ENCODE peak calls at places on chromosomes 16 and 17, in ten cellular contexts. G is DND-41; F is CD4-positive, alpha-beta T cell; S is heart left ventricle; X is CD8-positive, alpha-beta memory T cell; V is pancreas; T is fibroblast of lung; C is esophagus squamous epithelium; J is mesendoderm; D is brain microvascular endothelial cell. N is an unnamed sample.

GRCh38 chr17:8887834-8888703 is 20.6 kb upstream of the PIK3R6 start:
- DNase-seq in C (no peak), J (peak), S (peak), T (peak), G (no peak), D (peak), F (no peak), V (no peak), X (no peak), N (no peak)

GRCh38 chr17:81513669-81514484 is 1.3 kb upstream of the ACTG1 start:
- DNase-seq in J (peak), C (no peak), D (peak), F (no peak), S (peak), G (peak), V (peak), T (peak), X (no peak), N (no peak)

GRCh38 chr16:3431779-3432219 is 11.5 kb downstream of the ZNF597 start:
- DNase-seq in D (peak), G (no peak), F (no peak), S (peak), T (peak), J (no peak), X (peak), V (no peak), C (no peak), N (peak)

GRCh38 chr16:10981697-10982216 is 37.4 kb downstream of the CLEC16A start:
- DNase-seq in X (no peak), D (no peak), V (no peak), S (no peak), J (peak), G (peak), F (no peak), T (peak), C (no peak), N (no peak)

GRCh38 chr16:56515665-56516064 is 4.2 kb downstream of the BBS2 start:
- DNase-seq in G (no peak), X (no peak), J (no peak), C (no peak), D (no peak), V (no peak), F (no peak), T (no peak), S (no peak), N (no peak)

GRCh38 chr17:19248923-19249574 is 11.9 kb downstream of the EPN2 start:
- DNase-seq in X (no peak), T (peak), F (no peak), D (peak), C (no peak), J (no peak), S (peak), V (no peak), G (no peak), N (no peak)

GRCh38 chr17:14840616-14841231 is 424.4 kb downstream of the PMP22 start:
- DNase-seq in F (no peak), X (no peak), V (no peak), G (no peak), J (no peak), D (peak), C (no peak), T (peak), S (no peak), N (no peak)

GRCh38 chr16:1196494-1196893 is 28.6 kb downstream of the TPSG1 start:
- DNase-seq in D (no peak), G (no peak), F (no peak), S (no peak), X (no peak), V (no peak), C (no peak), T (no peak), J (no peak), N (no peak)

GRCh38 chr16:19027416-19027815 is 40.0 kb upstream of the COQ7 start:
- DNase-seq in D (no peak), S (no peak), V (no peak), G (no peak), T (no peak), J (no peak), X (no peak), C (no peak), F (no peak), N (no peak)

GRCh38 chr17:30378191-30378796 is 433 bp upstream of the CPD start:
- DNase-seq in D (no peak), V (no peak), C (no peak), X (peak), F (peak), S (peak), J (peak), G (peak), T (no peak), N (no peak)

GRCh38 chr16:19524356-19524865 is 669 bp downstream of the CCP110 start:
- DNase-seq in T (no peak), S (no peak), J (no peak), D (no peak), C (no peak), X (no peak), V (no peak), G (peak), F (no peak), N (no peak)

GRCh38 chr17:57875109-57876022 is 25.5 kb upstream of the MRPS23 start:
- DNase-seq in F (no peak), V (peak), D (peak), C (no peak), X (no peak), S (peak), G (peak), J (peak), T (peak), N (peak)

GRCh38 chr16:68265078-68265925 is 976 bp downstream of the SLC7A6 start:
- DNase-seq in C (no peak), F (peak), G (peak), T (peak), V (no peak), S (peak), X (peak), J (peak), D (peak), N (peak)

GRCh38 chr16:4021070-4021779 is 95.0 kb downstream of the ADCY9 start:
- DNase-seq in F (no peak), D (no peak), S (no peak), C (no peak), T (no peak), G (no peak), V (peak), X (no peak), J (no peak), N (no peak)

DNA sequence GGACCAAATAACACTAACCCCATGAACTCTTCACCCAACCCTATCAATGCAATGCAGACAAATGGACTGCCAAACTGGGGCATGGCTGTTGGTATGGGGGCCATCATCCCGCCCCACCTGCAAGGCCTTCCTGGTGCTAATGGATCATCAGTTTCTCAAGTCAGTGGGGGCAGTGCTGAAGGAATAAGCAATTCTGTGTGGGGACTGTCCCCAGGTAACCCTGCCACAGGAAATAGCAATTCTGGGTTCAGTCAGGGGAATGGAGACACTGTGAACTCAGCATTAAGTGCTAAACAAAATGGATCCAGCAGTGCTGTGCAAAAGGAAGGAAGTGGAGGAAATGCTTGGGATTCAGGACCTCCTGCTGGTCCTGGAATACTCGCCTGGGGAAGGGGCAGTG is 78.9 kb downstream of the TMC6 start:
- DNase-seq in G (no peak), X (no peak), D (no peak), S (no peak), J (no peak), C (no peak), T (no peak), V (no peak), F (no peak), N (no peak)
- H3K27ac ChIP-seq in G (no peak), X (no peak), D (no peak), S (no peak), J (no peak), C (no peak), T (no peak), V (no peak), F (no peak), N (no peak)

GRCh38 chr16:84497836-84498610 is 6.4 kb downstream of the MEAK7 start:
- DNase-seq in J (no peak), F (no peak), V (no peak), D (no peak), T (no peak), G (no peak), X (no peak), S (no peak), C (no peak), N (no peak)
- H3K27ac ChIP-seq in J (no peak), F (no peak), V (no peak), D (no peak), T (no peak), G (no peak), X (no peak), S (no peak), C (no peak), N (no peak)

DNA sequence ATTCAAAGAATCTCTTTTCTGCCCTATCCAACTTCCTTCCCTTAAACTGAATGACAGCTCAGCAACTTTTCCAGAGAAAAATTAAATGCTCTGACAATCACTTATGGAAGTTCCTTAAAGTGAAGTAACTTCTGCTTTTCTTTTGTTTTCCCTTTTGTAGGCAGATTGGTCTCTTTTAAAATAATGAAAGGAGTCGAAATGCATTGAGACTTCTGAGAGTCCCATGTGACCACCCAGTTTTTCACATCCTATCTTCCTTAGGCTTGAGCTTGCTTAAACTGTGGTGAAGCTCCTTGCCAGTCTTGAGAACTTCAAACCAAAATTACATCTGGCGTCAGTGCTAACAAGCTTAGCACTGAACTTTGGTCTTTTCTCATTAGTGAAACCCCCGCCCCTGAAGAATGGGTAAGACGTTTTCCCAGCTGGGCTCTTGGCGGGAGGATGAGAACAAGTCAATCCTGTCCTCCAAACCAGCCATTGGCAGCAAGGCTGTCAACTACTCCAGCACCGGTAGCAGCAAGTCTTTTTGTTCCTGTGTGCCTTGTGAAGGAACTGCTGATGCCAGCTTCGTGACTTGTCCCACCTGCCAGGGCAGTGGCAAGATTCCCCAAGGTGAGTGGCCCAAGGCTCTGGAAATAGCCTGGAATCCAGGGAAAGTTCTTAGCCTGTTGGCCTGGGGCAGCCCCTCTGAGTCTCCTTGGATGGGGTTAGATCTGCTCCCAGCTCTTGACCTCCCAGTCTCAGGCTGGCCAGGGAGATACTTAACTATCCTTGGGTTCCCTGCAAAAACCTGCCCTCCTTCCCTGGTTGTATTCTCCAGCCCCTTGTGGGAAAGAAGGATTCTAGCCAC is 1.2 kb downstream of the TMEM106A start:
- DNase-seq in C (no peak), T (no peak), S (no peak), D (no peak), F (no peak), V (peak), G (peak), J (no peak), X (no peak), N (no peak)
- H3K27ac ChIP-seq in C (peak), T (peak), S (no peak), D (no peak), F (peak), V (peak), G (peak), J (no peak), X (peak), N (peak)

GRCh38 chr17:48564200-48565023 is 13.7 kb downstream of the HOXB4 start:
- DNase-seq in F (no peak), X (no peak), C (no peak), T (no peak), D (no peak), S (no peak), J (no peak), G (no peak), V (no peak), N (no peak)

GRCh38 chr17:48562934-48563333 is 15.2 kb downstream of the HOXB4 start:
- DNase-seq in V (no peak), J (no peak), S (no peak), D (no peak), X (no peak), F (no peak), T (no peak), C (no peak), G (no peak), N (no peak)

GRCh38 chr17:48563867-48564199 is 14.3 kb downstream of the HOXB4 start:
- DNase-seq in S (no peak), X (no peak), D (no peak), J (no peak), G (no peak), V (no peak), F (no peak), C (no peak), T (no peak), N (no peak)

GRCh38 chr17:48561894-48562810 is 16.0 kb downstream of the HOXB4 start:
- DNase-seq in C (no peak), D (no peak), G (no peak), X (no peak), V (no peak), T (peak), S (no peak), F (no peak), J (no peak), N (no peak)

GRCh38 chr17:48563385-48563838 is 14.7 kb downstream of the HOXB4 start:
- DNase-seq in V (no peak), S (no peak), X (no peak), G (no peak), C (no peak), F (no peak), D (no peak), J (no peak), T (peak), N (no peak)
- H3K27ac ChIP-seq in V (no peak), S (no peak), X (no peak), G (no peak), C (peak), F (no peak), D (no peak), J (no peak), T (peak), N (peak)

DNA sequence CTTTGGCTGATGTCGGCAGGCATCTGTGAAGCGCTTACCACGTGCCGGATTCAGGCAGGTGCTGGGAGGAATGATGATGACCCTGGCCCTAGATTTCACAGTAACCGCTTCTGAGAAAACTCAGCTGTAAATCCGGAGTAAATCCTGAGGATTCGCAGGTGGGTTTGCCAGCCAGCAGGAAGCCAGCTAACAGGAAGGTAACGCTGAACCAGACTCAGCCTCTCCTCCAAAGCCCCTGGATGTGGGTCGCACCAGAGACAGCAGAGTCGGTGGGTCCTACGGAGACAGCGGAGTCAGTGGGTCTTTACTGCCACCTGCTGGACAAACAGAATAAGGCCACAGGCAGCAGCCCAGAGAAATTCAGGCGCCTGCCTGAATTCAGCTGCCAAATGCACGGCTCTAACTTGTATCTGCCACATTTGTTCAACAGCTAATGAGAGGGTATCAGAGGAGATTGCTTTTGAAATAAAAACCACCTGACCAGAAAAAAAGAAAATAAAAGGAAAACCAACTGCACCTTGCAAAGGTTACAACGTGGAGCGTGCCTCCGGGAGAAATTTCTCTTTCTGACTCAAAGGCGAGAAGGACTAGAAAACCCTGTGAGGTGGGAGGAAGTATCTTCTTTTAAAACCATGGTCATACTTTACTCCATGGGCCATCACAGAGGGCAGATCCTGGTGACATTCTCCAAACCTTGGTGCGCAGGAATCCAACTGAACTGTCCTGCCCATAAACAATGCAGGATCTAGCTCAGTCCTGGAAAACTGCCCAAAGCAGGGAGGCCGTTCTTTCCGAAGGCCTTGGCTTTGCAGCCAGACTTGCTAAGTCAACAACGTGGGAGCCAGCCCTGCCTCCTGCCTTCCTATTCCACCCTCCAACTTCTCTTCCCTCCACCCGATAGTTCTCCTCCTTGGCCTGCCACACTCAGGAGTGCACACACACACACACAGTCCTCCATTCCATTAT is 16.3 kb downstream of the COPRS start:
- DNase-seq in T (peak), D (peak), J (peak), S (peak), F (peak), X (peak), V (peak), G (peak), C (no peak), N (no peak)
- H3K27ac ChIP-seq in T (no peak), D (no peak), J (no peak), S (no peak), F (no peak), X (no peak), V (peak), G (no peak), C (peak), N (peak)

GRCh38 chr17:13735444-13735843 is 133.7 kb upstream of the HS3ST3A1 start:
- DNase-seq in C (no peak), V (no peak), D (no peak), G (no peak), S (no peak), J (peak), F (no peak), T (no peak), X (no peak), N (no peak)

GRCh38 chr17:13734880-13735279 is 133.2 kb upstream of the HS3ST3A1 start:
- DNase-seq in C (no peak), D (no peak), T (no peak), X (no peak), G (no peak), J (no peak), F (no peak), S (no peak), V (no peak), N (no peak)

GRCh38 chr17:13735861-13736260 is 134.1 kb upstream of the HS3ST3A1 start:
- DNase-seq in C (no peak), D (no peak), X (no peak), V (no peak), F (no peak), J (no peak), G (no peak), T (no peak), S (no peak), N (no peak)

GRCh38 chr17:13740692-13741091 is 139.0 kb upstream of the HS3ST3A1 start:
- DNase-seq in J (no peak), C (no peak), V (no peak), T (no peak), S (no peak), F (no peak), G (no peak), D (no peak), X (no peak), N (no peak)

GRCh38 chr17:13736915-13737314 is 135.2 kb upstream of the HS3ST3A1 start:
- DNase-seq in J (no peak), D (no peak), X (no peak), V (no peak), S (no peak), F (no peak), T (no peak), C (no peak), G (no peak), N (no peak)
- H3K27ac ChIP-seq in J (no peak), D (no peak), X (no peak), V (no peak), S (no peak), F (no peak), T (no peak), C (no peak), G (no peak), N (no peak)

N was measured in ascending aorta.